ENCODE peak calls at places on chromosomes 13 and 19, in five cellular contexts. U is stomach, M is HCT116, V is fibroblast of lung, F is left lung. J is an unnamed sample.
A peak's percentile ranks its signal among the peaks of the same experiment; 100 is the strongest.

GRCh38 chr19:18710186-18710585 is 26.7 kb downstream of the CRTC1 start:
- DNase-seq in U (no peak), V (no peak), M (no peak), F (no peak), J (no peak)

GRCh38 chr13:48304132-48304876 is 753 bp downstream of the RB1 start:
- DNase-seq in V (peak; percentile 64), F (no peak), M (no peak), U (peak; percentile 34), J (no peak)

GRCh38 chr19:57152921-57153320 is 7.9 kb upstream of the ZIM3 start:
- DNase-seq in M (no peak), V (no peak), U (no peak), F (no peak), J (no peak)

GRCh38 chr13:21203132-21203531 is 26.7 kb downstream of the MRPL57 start:
- DNase-seq in U (no peak), F (no peak), V (no peak), M (no peak), J (no peak)

GRCh38 chr19:7395360-7395781 is 46.6 kb downstream of the ARHGEF18 start:
- DNase-seq in V (no peak), F (no peak), U (no peak), M (no peak), J (no peak)

GRCh38 chr19:15332311-15332996 is at the start of gene BRD4:
- DNase-seq in U (peak; percentile 78), V (peak; percentile 54), M (no peak), F (peak; percentile 91), J (peak; percentile 57)

GRCh38 chr13:50544226-50544625 is 299.3 kb downstream of the DLEU7 start:
- DNase-seq in M (no peak), V (peak; percentile 30), U (no peak), F (no peak), J (no peak)

GRCh38 chr13:74287672-74288169 is 153.5 kb upstream of the KLF12 start:
- DNase-seq in U (peak; percentile 90), F (peak; percentile 23), V (peak; percentile 81), M (no peak), J (peak; percentile 74)

GRCh38 chr13:34458756-34459462 is 483.2 kb upstream of the NBEA start:
- DNase-seq in F (no peak), V (no peak), M (no peak), U (no peak), J (no peak)

GRCh38 chr13:47680752-47681151 is 320.3 kb downstream of the SUCLA2 start:
- DNase-seq in F (no peak), U (no peak), M (no peak), V (peak; percentile 63), J (no peak)

GRCh38 chr13:75603038-75603437 is 33.1 kb upstream of the LMO7 start:
- DNase-seq in M (no peak), F (no peak), U (no peak), V (no peak), J (no peak)

GRCh38 chr13:75612354-75612753 is 23.8 kb upstream of the LMO7 start:
- DNase-seq in M (no peak), V (no peak), F (no peak), U (no peak), J (no peak)

GRCh38 chr13:75610466-75610865 is 25.7 kb upstream of the LMO7 start:
- DNase-seq in U (no peak), M (no peak), F (no peak), V (no peak), J (no peak)

GRCh38 chr13:75607447-75607846 is 28.7 kb upstream of the LMO7 start:
- DNase-seq in F (no peak), V (no peak), M (no peak), U (no peak), J (no peak)
- TF ChIP-seq CTCF in F (no peak), V (no peak), M (no peak), U (no peak), J (no peak)

GRCh38 chr13:27926644-27927434 is 7.0 kb downstream of the PDX1 start:
- DNase-seq in U (no peak), F (no peak), M (no peak), V (no peak), J (no peak)

GRCh38 chr13:27922974-27923612 is 3.3 kb downstream of the PDX1 start:
- DNase-seq in M (no peak), V (no peak), F (no peak), U (no peak), J (no peak)

GRCh38 chr13:27925220-27925991 is 5.6 kb downstream of the PDX1 start:
- DNase-seq in F (no peak), V (no peak), U (no peak), M (no peak), J (no peak)

GRCh38 chr13:27923794-27924528 is 4.2 kb downstream of the PDX1 start:
- DNase-seq in M (no peak), V (no peak), F (peak; percentile 78), U (no peak), J (no peak)

DNA sequence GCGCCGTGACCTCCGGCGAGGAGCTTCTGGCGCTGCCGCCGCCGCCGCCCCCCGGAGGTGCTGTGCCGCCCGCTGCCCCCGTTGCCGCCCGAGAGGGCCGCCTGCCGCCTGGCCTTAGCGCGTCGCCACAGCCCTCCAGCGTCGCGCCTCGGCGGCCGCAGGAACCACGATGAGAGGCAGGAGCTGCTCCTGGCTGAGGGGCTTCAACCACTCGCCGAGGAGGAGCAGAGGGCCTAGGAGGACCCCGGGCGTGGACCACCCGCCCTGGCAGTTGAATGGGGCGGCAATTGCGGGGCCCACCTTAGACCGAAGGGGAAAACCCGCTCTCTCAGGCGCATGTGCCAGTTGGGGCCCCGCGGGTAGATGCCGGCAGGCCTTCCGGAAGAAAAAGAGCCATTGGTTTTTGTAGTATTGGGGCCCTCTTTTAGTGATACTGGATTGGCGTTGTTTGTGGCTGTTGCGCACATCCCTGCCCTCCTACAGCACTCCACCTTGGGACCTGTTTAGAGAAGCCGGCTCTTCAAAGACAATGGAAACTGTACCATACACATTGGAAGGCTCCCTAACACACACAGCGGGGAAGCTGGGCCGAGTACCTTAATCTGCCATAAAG is 4.8 kb downstream of the PDX1 start:
- DNase-seq in V (no peak), M (no peak), F (no peak), U (no peak), J (no peak)
- H3K27me3 ChIP-seq in V (peaks cover 92% of the 10 kb centered on the region), M (no peaks in the 10 kb centered on the region), F (peaks cover 100% of the 10 kb centered on the region), U (peaks cover 100% of the 10 kb centered on the region), J (no peaks in the 10 kb centered on the region)

DNA sequence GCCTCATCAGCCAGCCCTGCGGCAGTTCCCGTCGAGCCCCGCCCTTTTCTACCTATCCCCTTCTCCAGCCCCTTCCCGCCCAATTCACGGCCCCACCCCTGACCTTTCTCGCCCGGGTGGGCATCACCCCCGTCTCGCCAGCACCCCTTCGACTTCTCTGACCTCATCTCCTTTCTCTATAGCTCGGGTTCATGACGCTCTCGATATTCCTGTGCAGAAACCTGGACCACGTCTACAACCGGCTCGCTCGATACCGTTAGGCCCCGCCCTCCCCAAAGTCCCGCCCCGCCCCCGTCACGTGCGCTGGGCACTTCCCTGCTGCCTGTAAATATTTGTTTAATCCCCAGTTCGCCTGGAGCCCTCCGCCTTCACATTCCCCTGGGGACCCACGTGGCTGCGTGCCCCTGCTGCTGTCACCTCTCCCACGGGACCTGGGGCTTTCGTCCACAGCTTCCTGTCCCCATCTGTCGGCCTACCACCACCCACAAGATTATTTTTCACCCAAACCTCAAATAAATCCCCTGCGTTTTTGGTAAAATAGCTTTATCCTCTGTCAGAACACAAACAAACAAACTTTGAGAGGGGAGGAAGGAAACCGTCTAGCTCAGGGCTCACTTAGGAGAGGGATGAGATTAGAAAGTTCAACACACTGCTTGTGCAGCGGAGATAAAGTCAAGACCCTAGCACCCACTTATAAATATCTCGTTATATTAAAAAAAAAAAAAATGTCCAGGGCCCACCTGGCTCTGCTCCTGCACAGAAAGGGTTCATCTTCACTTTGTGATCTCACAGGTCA is 5.1 kb downstream of the CD37 start:
- DNase-seq in V (no peak), M (no peak), F (peak; percentile 83), U (peak; percentile 84), J (peak; percentile 81)
- H3K36me3 ChIP-seq in V (peaks cover 7% of the 10 kb centered on the region), M (peaks cover 11% of the 10 kb centered on the region), F (peaks cover 65% of the 10 kb centered on the region), U (peaks cover 29% of the 10 kb centered on the region), J (no peaks in the 10 kb centered on the region)

DNA sequence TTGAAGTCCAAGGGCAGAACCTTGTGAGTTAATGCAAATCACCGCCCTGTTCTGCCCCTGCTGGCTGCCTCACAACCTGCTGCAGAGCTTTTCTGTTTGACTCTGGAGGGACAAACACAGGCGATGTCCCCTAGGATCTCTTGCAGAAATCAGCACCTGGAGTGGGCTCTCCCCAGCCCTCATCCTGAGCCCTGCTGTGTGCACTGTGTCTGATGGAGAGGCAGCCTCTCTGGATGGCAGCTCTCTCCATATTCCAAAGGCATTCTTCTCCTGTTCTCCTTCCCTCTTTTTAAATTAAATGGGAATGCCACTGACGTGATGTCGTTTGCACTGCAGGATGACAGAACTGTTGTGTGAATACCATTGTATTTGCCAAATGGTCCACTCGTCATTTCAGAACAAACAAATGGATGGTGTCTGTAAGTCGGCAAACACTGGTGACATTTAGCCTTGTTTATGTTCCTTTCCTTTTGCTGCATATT is 184.1 kb downstream of the ZNF536 start:
- DNase-seq in F (no peak), U (no peak), M (no peak), V (no peak), J (no peak)
- TF ChIP-seq CTCF in F (no peak), U (no peak), M (no peak), V (no peak), J (no peak)

GRCh38 chr13:29936961-29937360 is 86.5 kb upstream of the UBL3 start:
- DNase-seq in M (no peak), F (no peak), V (no peak), U (no peak), J (no peak)

GRCh38 chr13:29940715-29941114 is 90.3 kb upstream of the UBL3 start:
- DNase-seq in U (no peak), F (no peak), M (no peak), V (no peak), J (no peak)

GRCh38 chr13:29937836-29938235 is 87.4 kb upstream of the UBL3 start:
- DNase-seq in U (no peak), F (no peak), M (no peak), V (no peak), J (no peak)

GRCh38 chr13:29937379-29937778 is 87.0 kb upstream of the UBL3 start:
- DNase-seq in V (no peak), M (no peak), F (no peak), U (no peak), J (no peak)

GRCh38 chr13:29939158-29939557 is 88.7 kb upstream of the UBL3 start:
- DNase-seq in V (no peak), M (no peak), F (no peak), U (no peak), J (no peak)
- H3K27me3 ChIP-seq in V (peaks cover 13% of the 10 kb centered on the region), M (no peaks in the 10 kb centered on the region), F (no peaks in the 10 kb centered on the region), U (no peaks in the 10 kb centered on the region), J (no peaks in the 10 kb centered on the region)

GRCh38 chr13:23770428-23770827 is 118.8 kb downstream of the MIPEP start:
- DNase-seq in M (no peak), U (no peak), F (no peak), V (no peak), J (no peak)

GRCh38 chr13:23765531-23765930 is 123.7 kb downstream of the MIPEP start:
- DNase-seq in V (no peak), M (no peak), F (no peak), U (no peak), J (no peak)

GRCh38 chr13:23766939-23767338 is 122.3 kb downstream of the MIPEP start:
- DNase-seq in V (no peak), U (no peak), F (no peak), M (no peak), J (no peak)

GRCh38 chr13:23766199-23766771 is 122.9 kb downstream of the MIPEP start:
- DNase-seq in M (no peak), U (no peak), V (no peak), F (no peak), J (no peak)

GRCh38 chr13:23767806-23768205 is 121.4 kb downstream of the MIPEP start:
- DNase-seq in F (no peak), M (no peak), U (no peak), V (no peak), J (no peak)
- H3K36me3 ChIP-seq in F (no peaks in the 10 kb centered on the region), M (no peaks in the 10 kb centered on the region), U (no peaks in the 10 kb centered on the region), V (no peaks in the 10 kb centered on the region), J (no peaks in the 10 kb centered on the region)

GRCh38 chr19:35977446-35978222 is 17.4 kb upstream of the SDHAF1 start:
- DNase-seq in F (peak; percentile 49), V (no peak), M (peak; percentile 45), U (no peak), J (no peak)
- TF ChIP-seq CTCF in F (no peak), V (no peak), M (peak; percentile 70), U (no peak), J (peak; percentile 14)